ENCODE peak calls at places on chromosomes 4 and X, in nine cellular contexts. I, Z, U, A, B, O, R, D and V are unnamed samples. For H3K36me3, the result is how much of the 10 kb centered on the place peaks cover.

GRCh38 chr4:105058177-105058812 is 88.4 kb upstream of the TET2 start:
- DNase-seq in O (peak), A (peak), Z (no peak), I (no peak), D (no peak), B (no peak), U (no peak), R (no peak), V (no peak)

GRCh38 chr4:128782076-128782715 is 27.3 kb upstream of the JADE1 start:
- DNase-seq in R (no peak), U (peak), A (no peak), Z (no peak), D (peak), B (no peak), I (no peak), O (peak), V (peak)

GRCh38 chrX:14916017-14916674 is 42.9 kb downstream of the MOSPD2 start:
- DNase-seq in Z (no peak), O (no peak), U (no peak), R (no peak), A (peak), I (no peak), B (no peak), D (no peak), V (no peak)

GRCh38 chr4:1928356-1929235 is 57.4 kb downstream of the NSD2 start:
- DNase-seq in I (no peak), B (no peak), Z (no peak), O (no peak), U (no peak), R (no peak), D (no peak), A (no peak), V (no peak)

GRCh38 chrX:111829345-111829744 is 46.6 kb upstream of the TRPC5OS start:
- DNase-seq in I (no peak), B (no peak), R (no peak), D (no peak), U (no peak), O (no peak), Z (no peak), A (no peak), V (no peak)

GRCh38 chr4:168540086-168540864 is 43.4 kb downstream of the PALLD start:
- DNase-seq in R (no peak), U (no peak), Z (no peak), O (peak), A (peak), I (no peak), B (no peak), D (no peak), V (no peak)

GRCh38 chr4:71209161-71209560 is 129.7 kb upstream of the SLC4A4 start:
- DNase-seq in A (peak), O (no peak), D (no peak), B (no peak), I (no peak), U (no peak), R (no peak), Z (no peak), V (no peak)

GRCh38 chrX:28520786-28521185 is 66.5 kb upstream of the IL1RAPL1 start:
- DNase-seq in D (no peak), B (no peak), R (no peak), I (no peak), U (no peak), A (no peak), Z (no peak), O (no peak), V (no peak)

GRCh38 chr4:184148871-184149637 is 68.6 kb downstream of the ENPP6 start:
- DNase-seq in Z (no peak), A (peak), B (no peak), U (no peak), D (no peak), R (no peak), I (no peak), O (no peak), V (no peak)

GRCh38 chr4:152999376-153000067 is 63.4 kb downstream of the FHDC1 start:
- DNase-seq in A (no peak), U (no peak), D (no peak), Z (no peak), R (no peak), I (no peak), O (no peak), B (no peak), V (no peak)

GRCh38 chrX:107675823-107676555 is 47.7 kb downstream of the PRPS1 start:
- DNase-seq in B (peak), A (peak), Z (no peak), U (peak), O (no peak), I (peak), R (no peak), D (no peak), V (no peak)

GRCh38 chrX:105758784-105759183 is 63.6 kb upstream of the NRK start:
- DNase-seq in D (no peak), U (no peak), O (no peak), I (no peak), Z (no peak), B (no peak), A (peak), R (no peak), V (no peak)

GRCh38 chr4:182745268-182745667 is 171.9 kb downstream of the DCTD start:
- DNase-seq in O (no peak), D (no peak), I (no peak), B (no peak), Z (no peak), A (no peak), R (no peak), U (no peak), V (no peak)

GRCh38 chr4:85825937-85826678 is 351.2 kb downstream of the ARHGAP24 start:
- DNase-seq in A (peak), Z (no peak), R (no peak), I (no peak), U (peak), O (no peak), D (no peak), B (peak), V (no peak)

GRCh38 chr4:169659736-169660670 is 39.6 kb downstream of the CLCN3 start:
- DNase-seq in I (peak), Z (peak), R (peak), B (no peak), U (peak), O (peak), D (no peak), A (peak), V (peak)

GRCh38 chr4:148007303-148007702 is 275.4 kb downstream of the ARHGAP10 start:
- DNase-seq in U (no peak), O (peak), D (no peak), A (peak), B (no peak), Z (no peak), R (no peak), I (no peak), V (no peak)

GRCh38 chrX:135437867-135438733 is 16.4 kb downstream of the SMIM10L2A start:
- DNase-seq in B (no peak), R (no peak), O (no peak), D (no peak), U (no peak), Z (no peak), I (no peak), A (no peak), V (no peak)

GRCh38 chr4:3682236-3683076 is 83.7 kb upstream of the ADRA2C start:
- DNase-seq in I (peak), A (no peak), D (no peak), O (no peak), Z (no peak), B (no peak), U (no peak), R (no peak), V (no peak)

GRCh38 chr4:118904935-118905334 is 16.3 kb downstream of the SYNPO2 start:
- DNase-seq in O (no peak), Z (peak), D (no peak), A (no peak), B (no peak), R (no peak), U (no peak), I (no peak), V (no peak)

GRCh38 chr4:94540476-94540875 is 88.7 kb downstream of the PDLIM5 start:
- DNase-seq in D (no peak), B (no peak), A (no peak), U (no peak), O (no peak), I (no peak), Z (no peak), R (no peak), V (no peak)

GRCh38 chr4:147984065-147984777 is 252.3 kb downstream of the ARHGAP10 start:
- DNase-seq in D (no peak), R (no peak), O (peak), B (peak), U (no peak), Z (peak), I (no peak), A (peak), V (peak)

GRCh38 chr4:157550028-157550427 is 329.5 kb downstream of the GRIA2 start:
- DNase-seq in I (no peak), R (no peak), U (no peak), O (no peak), Z (no peak), B (no peak), D (no peak), A (no peak), V (no peak)

GRCh38 chrX:102658551-102658950 is 7.3 kb downstream of the GPRASP1 start:
- DNase-seq in R (no peak), I (no peak), Z (no peak), A (peak), O (no peak), B (no peak), D (no peak), U (no peak), V (no peak)

GRCh38 chrX:21658152-21658737 is at the start of gene KLHL34:
- DNase-seq in I (no peak), U (no peak), D (peak), R (no peak), B (no peak), Z (peak), O (no peak), A (no peak), V (no peak)

GRCh38 chrX:31445542-31445941 is 373.7 kb upstream of the FTHL17 start:
- DNase-seq in A (no peak), R (no peak), U (no peak), I (no peak), O (no peak), B (no peak), D (no peak), Z (no peak), V (no peak)

GRCh38 chr4:185587444-185588161 is 52.3 kb upstream of the PDLIM3 start:
- DNase-seq in A (peak), D (no peak), R (no peak), B (peak), I (no peak), O (no peak), Z (peak), U (no peak), V (peak)

GRCh38 chrX:121851033-121851432 is 803.6 kb downstream of the GLUD2 start:
- DNase-seq in O (no peak), D (no peak), I (no peak), U (no peak), Z (no peak), B (no peak), R (no peak), A (no peak), V (no peak)

GRCh38 chrX:86711531-86712180 is 563.4 kb downstream of the DACH2 start:
- DNase-seq in D (no peak), R (no peak), B (no peak), A (no peak), U (no peak), I (no peak), Z (no peak), O (no peak), V (no peak)

GRCh38 chr4:150746156-150746555 is 164.2 kb downstream of the MAB21L2 start:
- DNase-seq in A (peak), Z (no peak), R (no peak), U (no peak), O (no peak), B (no peak), I (no peak), D (no peak), V (no peak)

GRCh38 chr4:118289794-118290193 is 63.0 kb downstream of the PRSS12 start:
- DNase-seq in Z (no peak), D (no peak), A (peak), B (no peak), O (no peak), U (no peak), R (no peak), I (no peak), V (no peak)

GRCh38 chrX:108001218-108001814 is 19.1 kb upstream of the TEX13B start:
- DNase-seq in D (no peak), O (peak), B (peak), R (no peak), A (peak), I (no peak), U (no peak), Z (no peak), V (no peak)

GRCh38 chrX:69029696-69030245 is 135.5 kb downstream of the PJA1 start:
- DNase-seq in U (no peak), R (no peak), O (no peak), D (no peak), B (no peak), Z (no peak), I (no peak), A (no peak), V (no peak)

GRCh38 chr4:54439831-54440243 is 210.7 kb downstream of the PDGFRA start:
- DNase-seq in U (peak), R (peak), O (no peak), I (peak), A (peak), B (no peak), D (peak), Z (peak), V (no peak)

GRCh38 chrX:100591256-100592051 is 6.7 kb downstream of the TNMD start:
- DNase-seq in D (no peak), B (no peak), U (peak), O (no peak), Z (no peak), A (no peak), I (no peak), R (no peak), V (no peak)

GRCh38 chrX:71953391-71953790 is 42.7 kb downstream of the NHSL2 start:
- DNase-seq in A (no peak), O (no peak), R (no peak), U (no peak), I (no peak), D (no peak), Z (no peak), B (no peak), V (no peak)

GRCh38 chr4:118680808-118681207 is 4.4 kb upstream of the METTL14 start:
- DNase-seq in A (no peak), O (no peak), Z (no peak), R (no peak), D (no peak), U (no peak), I (no peak), B (no peak), V (no peak)

GRCh38 chr4:112514449-112515277 is 1.3 kb downstream of the NEUROG2 start:
- DNase-seq in Z (no peak), I (no peak), U (no peak), B (peak), D (no peak), A (no peak), O (no peak), R (no peak), V (no peak)

GRCh38 chr4:45349859-45350258 is 623.5 kb upstream of the GNPDA2 start:
- DNase-seq in A (no peak), I (no peak), R (no peak), D (no peak), O (no peak), Z (no peak), U (no peak), B (no peak), V (no peak)

DNA sequence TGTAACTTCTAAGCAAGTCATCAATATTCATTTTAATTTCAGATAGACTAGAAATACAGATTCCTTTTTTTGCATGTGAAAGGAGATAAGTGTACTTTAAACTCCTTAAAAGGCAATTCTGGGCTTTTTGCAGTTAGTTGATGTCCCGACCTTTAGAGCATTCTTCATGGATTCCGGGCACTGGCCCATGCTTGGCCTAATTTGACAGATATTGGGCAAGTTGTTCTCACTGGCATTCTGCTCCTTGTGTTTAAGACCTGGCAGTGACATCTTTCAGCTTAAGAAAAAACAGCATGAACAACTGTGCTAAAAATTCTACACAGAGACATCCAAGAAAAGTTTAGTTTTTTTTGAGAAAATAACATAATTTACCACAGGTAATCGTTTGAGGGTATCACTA is 1037.2 kb downstream of the PCDH18 start:
- DNase-seq in I (no peak), A (no peak), D (no peak), B (no peak), Z (no peak), U (no peak), O (no peak), R (no peak), V (no peak)
- H3K4me3 ChIP-seq in I (no peak), A (no peak), D (no peak), B (no peak), Z (no peak), U (no peak), O (no peak), R (no peak), V (no peak)

DNA sequence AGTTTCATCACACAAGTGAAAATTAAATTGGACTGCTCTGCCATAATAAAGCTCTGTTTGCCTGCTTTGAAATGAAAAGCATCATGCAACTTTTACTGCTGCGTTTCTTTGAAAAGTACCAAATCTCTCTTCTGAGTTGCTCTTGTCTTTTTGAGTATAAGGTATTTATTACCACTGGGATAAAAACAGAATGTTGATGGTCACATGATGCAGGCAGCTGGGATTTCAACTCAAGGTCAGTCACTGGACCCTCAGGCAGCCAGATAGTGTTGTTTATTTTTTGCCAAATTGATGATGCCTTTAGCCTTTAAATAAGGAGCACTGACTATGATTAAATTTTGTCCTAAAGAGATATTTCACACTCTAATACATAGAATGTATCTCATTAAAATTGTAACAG is 32.7 kb downstream of the DMD start:
- DNase-seq in U (no peak), D (no peak), B (no peak), O (no peak), R (no peak), I (no peak), A (no peak), Z (no peak), V (no peak)
- H3K27ac ChIP-seq in U (no peak), D (peak), B (no peak), O (no peak), R (no peak), I (no peak), A (no peak), Z (no peak), V (no peak)

DNA sequence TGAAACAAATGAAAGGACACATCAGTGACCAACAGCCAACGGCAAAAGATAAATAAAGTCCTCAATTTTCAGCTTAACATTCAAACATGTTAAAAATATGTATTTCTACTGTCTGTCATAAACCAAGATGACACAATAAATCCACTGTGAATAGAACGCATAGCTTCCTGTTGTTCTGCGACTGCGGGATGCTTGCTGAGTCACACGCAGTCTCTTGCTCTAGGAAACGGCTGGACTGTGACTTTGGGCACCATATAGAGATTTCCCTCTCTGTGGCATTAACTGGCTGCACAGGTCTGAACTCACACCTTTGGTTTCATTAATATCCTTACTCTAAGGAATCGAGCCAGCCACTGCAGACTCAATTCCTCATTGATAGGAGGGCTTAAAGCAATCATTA is 8.5 kb downstream of the BEND4 start:
- DNase-seq in B (no peak), U (no peak), R (no peak), A (no peak), O (no peak), Z (no peak), I (no peak), D (no peak), V (no peak)
- H3K36me3 ChIP-seq in B (under half), U (under half), R (under half), A (under half), O (under half), Z (under half), I (under half), D (under half), V (under half)

GRCh38 chr4:38287090-38287843 is 327.1 kb downstream of the PTTG2 start:
- DNase-seq in R (no peak), Z (no peak), A (no peak), O (no peak), U (no peak), I (no peak), B (no peak), D (no peak), V (no peak)
- H3K4me3 ChIP-seq in R (no peak), Z (no peak), A (no peak), O (no peak), U (no peak), I (no peak), B (no peak), D (no peak), V (no peak)

GRCh38 chrX:123732679-123733363 is at the start of gene THOC2:
- DNase-seq in B (peak), U (peak), I (peak), R (peak), D (peak), O (peak), A (peak), Z (peak), V (peak)

GRCh38 chrX:123728001-123728400 is 4.9 kb downstream of the THOC2 start:
- DNase-seq in U (no peak), Z (no peak), A (no peak), R (no peak), D (no peak), O (no peak), I (no peak), B (no peak), V (no peak)

GRCh38 chrX:123731987-123732678 is 719 bp downstream of the THOC2 start:
- DNase-seq in A (peak), I (no peak), U (no peak), Z (no peak), D (no peak), R (peak), O (no peak), B (no peak), V (peak)

GRCh38 chrX:123728554-123728953 is 4.3 kb downstream of the THOC2 start:
- DNase-seq in D (no peak), R (no peak), A (no peak), B (no peak), O (no peak), U (no peak), I (no peak), Z (no peak), V (no peak)

GRCh38 chrX:123731258-123731986 is 1.4 kb downstream of the THOC2 start:
- DNase-seq in U (no peak), O (no peak), I (peak), R (no peak), B (no peak), D (no peak), A (peak), Z (no peak), V (no peak)
- H3K27ac ChIP-seq in U (peak), O (peak), I (peak), R (no peak), B (no peak), D (peak), A (no peak), Z (peak), V (peak)

GRCh38 chr4:730511-730910 is 24.9 kb downstream of the PCGF3 start:
- DNase-seq in U (no peak), I (no peak), B (no peak), O (no peak), D (no peak), Z (no peak), A (no peak), R (no peak), V (no peak)
- H3K36me3 ChIP-seq in U (under half), I (half or more), B (under half), O (under half), D (under half), Z (under half), A (under half), R (under half), V (under half)

DNA sequence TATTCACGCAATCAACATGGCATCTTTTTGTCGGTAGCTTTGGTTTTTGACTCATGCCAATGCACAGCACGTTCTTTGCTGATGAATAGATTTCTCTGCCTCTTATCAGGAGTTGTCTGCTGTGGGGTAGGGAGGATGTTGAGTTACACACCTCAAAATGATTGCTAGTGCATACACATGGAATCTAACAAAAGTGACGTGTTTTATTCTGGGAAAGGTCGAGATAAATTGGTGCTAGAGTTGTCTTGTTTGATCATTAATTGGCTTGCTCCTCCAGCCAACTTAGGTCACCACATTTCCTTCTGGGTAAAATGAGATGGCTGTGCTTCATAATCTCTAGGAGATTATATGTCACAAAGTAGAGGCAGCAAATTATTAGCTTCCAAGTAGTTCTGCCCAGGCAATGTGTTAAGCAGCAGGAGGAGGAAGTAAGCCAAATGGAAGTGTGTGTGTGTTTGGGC is 3.9 kb downstream of the RAB9A start:
- DNase-seq in U (no peak), B (no peak), A (no peak), Z (no peak), D (no peak), R (no peak), O (peak), I (no peak), V (no peak)
- H3K4me3 ChIP-seq in U (no peak), B (no peak), A (no peak), Z (no peak), D (no peak), R (no peak), O (no peak), I (no peak), V (no peak)